ENCODE peak calls at places on chromosomes 4 and X, in seven cellular contexts. L is NCI-H2171 treated with DMSO at 0.1 percent for 48 hours; F is astrocyte of the spinal cord; W is stimulated activated CD4-positive, alpha-beta T cell treated with anti-CD3 and anti-CD28 coated beads, Interleukin-1b, Interleukin-23, amount 100 ng/mL, for 24 hours; N is cardiac fibroblast; R is hippocampal formation; Q is uterus. P is an unnamed sample.

GRCh38 chrX:2474280-2474962 is 26.4 kb downstream of the DHRSX start:
- DNase-seq in L (no peak), F (no peak), W (no peak), N (no peak), R (no peak), Q (no peak), P (no peak)

GRCh38 chr4:7103599-7104365 is 35.9 kb upstream of the GRPEL1 start:
- DNase-seq in L (no peak), F (no peak), W (no peak), N (no peak), R (no peak), Q (peak), P (peak)

GRCh38 chrX:132461886-132462285 is 27.0 kb downstream of the MBNL3 start:
- DNase-seq in L (no peak), F (no peak), W (no peak), N (no peak), R (peak), Q (no peak), P (no peak)

GRCh38 chr4:99723555-99724450 is 66.2 kb upstream of the C4orf54 start:
- DNase-seq in L (no peak), F (peak), W (no peak), N (peak), R (peak), Q (peak), P (peak)

GRCh38 chr4:122099896-122100295 is 52.2 kb upstream of the BLTP1 start:
- DNase-seq in L (no peak), F (peak), W (no peak), N (peak), R (no peak), Q (no peak), P (no peak)

GRCh38 chr4:73707918-73708577 is 32.3 kb upstream of the CXCL8 start:
- DNase-seq in L (no peak), F (peak), W (no peak), N (peak), R (no peak), Q (peak), P (peak)

GRCh38 chr4:1293981-1294380 is 4.3 kb downstream of the MAEA start:
- DNase-seq in L (no peak), F (peak), W (no peak), N (peak), R (no peak), Q (no peak), P (peak)

GRCh38 chrX:20802036-20802435 is 535.3 kb upstream of the RPS6KA3 start:
- DNase-seq in L (no peak), F (no peak), W (no peak), N (peak), R (no peak), Q (no peak), P (no peak)

GRCh38 chr4:153931804-153932203 is 142.9 kb upstream of the SFRP2 start:
- DNase-seq in L (no peak), F (no peak), W (no peak), N (peak), R (no peak), Q (no peak), P (no peak)

P was measured in sigmoid colon.